ENCODE peak calls at places on chromosomes 7 and 10, in nine cellular contexts. H, T, E, Q, K, O, I, D and M are unnamed samples.

GRCh38 chr7:4882169-4882741 is 1.3 kb downstream of the RADIL start:
- DNase-seq in H (peak), T (no peak), E (peak), Q (peak), K (no peak), O (peak), I (no peak), D (no peak), M (no peak)

GRCh38 chr7:137086896-137087295 is 218.4 kb downstream of the CHRM2 start:
- DNase-seq in H (no peak), T (no peak), E (no peak), Q (no peak), K (no peak), O (no peak), I (no peak), D (no peak), M (no peak)

GRCh38 chr7:65475734-65476319 is 102.2 kb downstream of the ZNF92 start:
- DNase-seq in H (no peak), T (peak), E (peak), Q (no peak), K (no peak), O (no peak), I (no peak), D (no peak), M (no peak)

GRCh38 chr7:98215561-98216495 is 4.6 kb downstream of the BHLHA15 start:
- DNase-seq in H (no peak), T (no peak), E (no peak), Q (peak), K (no peak), O (no peak), I (no peak), D (no peak), M (no peak)

GRCh38 chr10:120098242-120098930 is 205.9 kb downstream of the SEC23IP start:
- DNase-seq in H (no peak), T (no peak), E (no peak), Q (no peak), K (no peak), O (no peak), I (no peak), D (no peak), M (no peak)

GRCh38 chr10:22379059-22379458 is 33.8 kb downstream of the SPAG6 start:
- DNase-seq in H (no peak), T (peak), E (no peak), Q (no peak), K (no peak), O (no peak), I (no peak), D (no peak), M (no peak)

GRCh38 chr10:74909665-74910064 is 83.3 kb downstream of the KAT6B start:
- DNase-seq in H (no peak), T (no peak), E (no peak), Q (no peak), K (no peak), O (no peak), I (no peak), D (no peak), M (no peak)

GRCh38 chr10:45809829-45810228 is 37.5 kb downstream of the AGAP4 start:
- DNase-seq in H (no peak), T (no peak), E (no peak), Q (no peak), K (no peak), O (peak), I (no peak), D (no peak), M (no peak)

GRCh38 chr7:64733550-64734240 is 60.5 kb upstream of the ZNF138 start:
- DNase-seq in H (no peak), T (no peak), E (no peak), Q (no peak), K (no peak), O (no peak), I (no peak), D (no peak), M (no peak)

GRCh38 chr7:15801565-15801964 is 115.1 kb upstream of the MEOX2 start:
- DNase-seq in H (peak), T (no peak), E (no peak), Q (peak), K (no peak), O (peak), I (no peak), D (no peak), M (no peak)

GRCh38 chr10:73940634-73941221 is 29.8 kb downstream of the PLAU start:
- DNase-seq in H (peak), T (peak), E (no peak), Q (peak), K (peak), O (peak), I (peak), D (peak), M (peak)

GRCh38 chr10:4849042-4849402 is 23.0 kb downstream of the AKR1E2 start:
- DNase-seq in H (no peak), T (no peak), E (no peak), Q (no peak), K (no peak), O (no peak), I (no peak), D (no peak), M (no peak)

GRCh38 chr7:130887182-130888016 is 153.4 kb upstream of the KLF14 start:
- DNase-seq in H (peak), T (no peak), E (no peak), Q (no peak), K (no peak), O (peak), I (no peak), D (peak), M (no peak)

GRCh38 chr10:118615888-118616287 is 20.4 kb upstream of the PRLHR start:
- DNase-seq in H (no peak), T (no peak), E (no peak), Q (no peak), K (no peak), O (no peak), I (no peak), D (no peak), M (no peak)

GRCh38 chr7:124388751-124389150 is 355.9 kb upstream of the TMEM229A start:
- DNase-seq in H (no peak), T (no peak), E (no peak), Q (no peak), K (no peak), O (no peak), I (no peak), D (no peak), M (no peak)

GRCh38 chr10:114519306-114519669 is 115.0 kb upstream of the AFAP1L2 start:
- DNase-seq in H (no peak), T (no peak), E (no peak), Q (peak), K (no peak), O (no peak), I (no peak), D (no peak), M (no peak)

GRCh38 chr10:128064615-128065580 is 61.3 kb downstream of the MKI67 start:
- DNase-seq in H (peak), T (peak), E (no peak), Q (peak), K (no peak), O (peak), I (no peak), D (peak), M (peak)

GRCh38 chr10:115045516-115045915 is 47.6 kb upstream of the ATRNL1 start:
- DNase-seq in H (no peak), T (no peak), E (no peak), Q (no peak), K (no peak), O (no peak), I (no peak), D (no peak), M (no peak)

GRCh38 chr7:143389316-143390097 is 8.4 kb downstream of the ZYX start:
- DNase-seq in H (no peak), T (no peak), E (no peak), Q (no peak), K (no peak), O (no peak), I (no peak), D (no peak), M (no peak)

GRCh38 chr7:108660465-108660864 is 90.8 kb downstream of the DNAJB9 start:
- DNase-seq in H (peak), T (no peak), E (no peak), Q (no peak), K (no peak), O (peak), I (no peak), D (no peak), M (no peak)

GRCh38 chr10:124071141-124071540 is 22.3 kb downstream of the CHST15 start:
- DNase-seq in H (no peak), T (no peak), E (no peak), Q (no peak), K (no peak), O (no peak), I (no peak), D (no peak), M (no peak)

GRCh38 chr7:157018328-157018996 is 8.0 kb upstream of the MNX1 start:
- DNase-seq in H (no peak), T (no peak), E (no peak), Q (no peak), K (no peak), O (no peak), I (peak), D (no peak), M (no peak)

GRCh38 chr7:70833726-70834125 is 298.2 kb upstream of the GALNT17 start:
- DNase-seq in H (peak), T (no peak), E (no peak), Q (no peak), K (no peak), O (peak), I (no peak), D (no peak), M (no peak)

GRCh38 chr7:7103343-7104313 is 78.7 kb upstream of the C1GALT1 start:
- DNase-seq in H (peak), T (peak), E (peak), Q (no peak), K (no peak), O (peak), I (no peak), D (no peak), M (no peak)

GRCh38 chr10:132862485-132863420 is 76.8 kb upstream of the NKX6-2 start:
- DNase-seq in H (no peak), T (no peak), E (no peak), Q (peak), K (no peak), O (no peak), I (peak), D (peak), M (peak)

GRCh38 chr10:1311707-1312106 is 255.5 kb downstream of the WDR37 start:
- DNase-seq in H (no peak), T (no peak), E (no peak), Q (no peak), K (no peak), O (no peak), I (no peak), D (no peak), M (no peak)

GRCh38 chr7:51451751-51452465 is 135.3 kb upstream of the COBL start:
- DNase-seq in H (no peak), T (no peak), E (no peak), Q (no peak), K (no peak), O (no peak), I (no peak), D (no peak), M (no peak)

GRCh38 chr10:32454148-32454547 is 8.2 kb downstream of the CCDC7 start:
- DNase-seq in H (no peak), T (no peak), E (no peak), Q (no peak), K (no peak), O (no peak), I (no peak), D (peak), M (no peak)

GRCh38 chr10:126090911-126091728 is 194.8 kb downstream of the FANK1 start:
- DNase-seq in H (peak), T (no peak), E (peak), Q (no peak), K (no peak), O (peak), I (no peak), D (peak), M (no peak)

GRCh38 chr10:56622335-56622973 is 261.4 kb upstream of the ZWINT start:
- DNase-seq in H (no peak), T (peak), E (no peak), Q (no peak), K (no peak), O (peak), I (no peak), D (no peak), M (no peak)

GRCh38 chr10:130924138-130924819 is 387.2 kb downstream of the TCERG1L start:
- DNase-seq in H (no peak), T (no peak), E (no peak), Q (no peak), K (no peak), O (no peak), I (peak), D (peak), M (no peak)

GRCh38 chr10:86410542-86411124 is 44.0 kb upstream of the GRID1 start:
- DNase-seq in H (peak), T (no peak), E (no peak), Q (no peak), K (no peak), O (peak), I (no peak), D (no peak), M (no peak)

DNA sequence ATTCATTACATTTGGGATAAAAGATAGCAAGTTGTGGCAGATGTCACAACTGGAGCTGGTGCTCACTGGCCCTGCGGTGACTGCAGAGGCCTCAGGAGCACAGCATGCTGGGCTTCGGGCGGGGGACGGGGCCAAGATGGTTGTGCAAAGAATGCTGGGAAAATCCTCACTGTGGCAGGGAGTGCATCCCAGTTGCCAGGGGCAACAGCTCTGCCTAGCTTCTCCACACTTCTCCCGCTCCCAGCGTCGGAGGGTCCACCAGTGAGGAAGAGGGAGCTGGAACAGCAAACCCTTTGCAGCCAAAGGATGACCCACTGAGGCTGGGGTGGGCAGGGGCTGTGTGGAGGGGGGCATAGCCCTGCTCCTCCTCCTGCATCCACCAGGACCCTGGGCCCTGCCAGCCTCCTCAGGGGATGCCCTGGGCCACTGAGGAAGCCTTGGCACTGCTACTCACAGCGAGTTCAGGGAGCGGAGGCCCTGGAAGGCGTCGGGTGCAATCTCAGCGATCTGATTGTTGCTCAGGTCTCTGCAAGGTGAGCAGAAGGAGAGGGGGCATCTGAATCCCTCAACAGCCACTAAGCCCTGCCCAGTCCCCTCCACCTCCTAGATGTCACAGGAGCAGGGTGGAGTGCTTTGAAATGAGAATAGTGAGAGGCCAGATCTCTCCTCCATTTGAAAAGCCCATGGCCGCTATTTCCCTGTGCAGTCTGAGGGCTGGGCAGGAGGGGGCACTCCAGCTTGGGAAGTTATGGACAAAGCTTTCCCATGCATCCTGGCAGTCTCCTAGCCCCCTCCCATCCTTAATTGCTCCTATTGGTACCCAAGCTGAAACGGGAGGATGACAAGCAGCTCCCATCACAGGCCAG is 126.5 kb downstream of the SLIT1 start:
- DNase-seq in H (no peak), T (no peak), E (no peak), Q (no peak), K (no peak), O (no peak), I (no peak), D (no peak), M (no peak)
- TF ChIP-seq CTCF in H (peak), T (no peak), E (no peak), Q (no peak), K (no peak), O (no peak), I (no peak), D (no peak), M (no peak)

GRCh38 chr10:43203491-43204393 is 63.1 kb downstream of the RASGEF1A start:
- DNase-seq in H (no peak), T (peak), E (no peak), Q (no peak), K (no peak), O (peak), I (peak), D (no peak), M (peak)

GRCh38 chr10:43202657-43203490 is 64.0 kb downstream of the RASGEF1A start:
- DNase-seq in H (no peak), T (peak), E (no peak), Q (peak), K (no peak), O (no peak), I (peak), D (no peak), M (peak)

GRCh38 chr10:43201545-43202131 is 63.4 kb downstream of the CSGALNACT2 start:
- DNase-seq in H (no peak), T (no peak), E (no peak), Q (no peak), K (no peak), O (no peak), I (peak), D (no peak), M (no peak)

GRCh38 chr10:43200538-43201390 is 62.5 kb downstream of the CSGALNACT2 start:
- DNase-seq in H (no peak), T (no peak), E (no peak), Q (no peak), K (no peak), O (no peak), I (no peak), D (no peak), M (no peak)

DNA sequence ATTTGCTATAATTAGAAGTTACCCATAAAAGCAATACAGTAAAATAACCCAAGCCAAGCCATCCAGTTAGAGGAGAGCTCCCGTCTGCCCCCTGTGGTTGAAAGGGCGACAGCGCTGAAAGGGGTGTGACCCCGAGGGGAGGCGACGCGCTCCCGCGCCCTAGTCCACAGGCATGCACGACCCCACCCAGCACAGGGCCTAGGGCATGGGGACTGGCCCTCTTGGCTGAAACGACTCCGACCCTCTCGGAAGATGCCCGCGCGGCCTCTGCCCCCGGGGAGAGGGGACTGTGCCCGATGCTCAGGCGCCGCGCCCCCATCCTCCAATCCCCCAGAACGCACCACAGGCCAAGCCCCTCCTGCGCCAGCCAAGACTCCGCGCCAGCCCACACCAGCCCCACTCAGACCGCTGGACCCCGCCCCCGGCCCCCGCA is 64.0 kb downstream of the CSGALNACT2 start:
- DNase-seq in H (no peak), T (peak), E (no peak), Q (no peak), K (peak), O (peak), I (peak), D (no peak), M (peak)
- TF ChIP-seq CTCF in H (peak), T (peak), E (peak), Q (peak), K (peak), O (peak), I (peak), D (peak), M (peak)

GRCh38 chr7:18295781-18296417 is 199.7 kb upstream of the HDAC9 start:
- DNase-seq in H (no peak), T (no peak), E (no peak), Q (no peak), K (no peak), O (no peak), I (no peak), D (no peak), M (no peak)
- TF ChIP-seq CTCF in H (no peak), T (no peak), E (no peak), Q (no peak), K (no peak), O (no peak), I (no peak), D (no peak), M (peak)

GRCh38 chr10:70510904-70511303 is 32.3 kb downstream of the PALD1 start:
- DNase-seq in H (no peak), T (no peak), E (no peak), Q (no peak), K (no peak), O (no peak), I (no peak), D (no peak), M (no peak)
- TF ChIP-seq CTCF in H (no peak), T (no peak), E (no peak), Q (no peak), K (no peak), O (no peak), I (no peak), D (no peak), M (no peak)